ENCODE peak calls at places on chromosomes 4 and X, in five cellular contexts. X, T, S, D and R are unnamed samples.

GRCh38 chrX:12988797-12989196 is 13.9 kb downstream of the TMSB4X start:
- DNase-seq in T (no peak), X (peak; percentile 75), D (peak; percentile 85), S (peak; percentile 84), R (peak; percentile 60)

GRCh38 chr4:168496834-168497233 is at the start of gene PALLD:
- DNase-seq in D (no peak), T (no peak), S (peak; percentile 7), X (peak; percentile 36), R (no peak)

GRCh38 chr4:89416968-89417367 is 109.4 kb upstream of the GPRIN3 start:
- DNase-seq in T (no peak), X (no peak), D (no peak), S (no peak), R (no peak)

GRCh38 chrX:129842510-129843208 is 1.0 kb downstream of the ZDHHC9 start:
- DNase-seq in D (peak; percentile 12), S (peak; percentile 58), T (peak; percentile 55), X (peak; percentile 49), R (peak; percentile 71)

GRCh38 chrX:7787714-7788113 is 55.3 kb upstream of the VCX start:
- DNase-seq in T (no peak), X (no peak), S (no peak), D (no peak), R (no peak)

GRCh38 chr4:26120098-26120795 is 200.6 kb upstream of the RBPJ start:
- DNase-seq in T (no peak), X (peak; percentile 53), S (no peak), D (no peak), R (no peak)

GRCh38 chr4:99816611-99817309 is at the start of gene DAPP1:
- DNase-seq in S (peak; percentile 19), D (no peak), X (no peak), T (peak; percentile 81), R (peak; percentile 47)

GRCh38 chr4:76881375-76881774 is 16.6 kb downstream of the SOWAHB start:
- DNase-seq in D (no peak), T (peak; percentile 73), X (no peak), S (peak; percentile 62), R (no peak)

GRCh38 chr4:178778500-178778899 is 1336.3 kb upstream of the AGA start:
- DNase-seq in X (no peak), S (no peak), D (no peak), T (no peak), R (no peak)

GRCh38 chr4:158845166-158846041 is 76.6 kb downstream of the FNIP2 start:
- DNase-seq in X (no peak), D (no peak), S (no peak), T (no peak), R (no peak)

GRCh38 chrX:150308532-150309157 is 54.5 kb upstream of the MAMLD1 start:
- DNase-seq in X (no peak), T (no peak), S (no peak), D (no peak), R (no peak)

GRCh38 chr4:138238521-138239292 is 3.4 kb downstream of the SLC7A11 start:
- DNase-seq in T (no peak), S (no peak), D (no peak), X (no peak), R (no peak)
- H3K4me3 ChIP-seq in T (no peak overlapping the region), S (no peak overlapping the region), D (peak overlapping the region; percentile 84), X (peak overlapping the region; percentile 58), R (no peak overlapping the region)

GRCh38 chr4:7877131-7877530 is 62.5 kb downstream of the AFAP1 start:
- DNase-seq in T (no peak), S (no peak), D (no peak), X (no peak), R (no peak)

GRCh38 chr4:7876096-7876993 is 63.3 kb downstream of the AFAP1 start:
- DNase-seq in T (no peak), D (peak; percentile 85), S (no peak), X (peak; percentile 70), R (no peak)

GRCh38 chr4:7878323-7878722 is 61.3 kb downstream of the AFAP1 start:
- DNase-seq in T (no peak), S (no peak), D (no peak), X (no peak), R (no peak)

GRCh38 chr4:7879127-7879526 is 60.5 kb downstream of the AFAP1 start:
- DNase-seq in X (no peak), T (no peak), D (no peak), S (no peak), R (no peak)

DNA sequence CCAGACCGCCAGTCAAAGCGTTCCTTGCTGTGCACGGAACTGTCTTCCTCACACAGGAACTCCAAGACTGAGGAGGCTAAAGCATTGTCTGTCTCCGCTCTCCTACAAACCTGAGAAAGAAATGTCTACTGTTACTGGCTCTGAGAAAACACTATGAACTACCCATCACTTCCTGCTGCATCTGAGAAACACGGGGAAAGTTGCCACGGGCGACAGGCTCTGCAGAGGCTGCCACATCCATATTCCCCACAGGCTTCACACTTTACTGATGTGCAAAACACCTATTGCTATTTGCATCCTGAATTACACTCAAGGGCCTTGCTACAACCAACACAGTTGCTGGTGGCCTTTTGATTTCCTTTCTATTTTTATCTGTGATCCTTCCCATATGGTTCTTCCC is 59.0 kb downstream of the AFAP1 start:
- DNase-seq in X (no peak), T (no peak), S (no peak), D (no peak), R (no peak)
- H3K4me3 ChIP-seq in X (no peak overlapping the region), T (no peak overlapping the region), S (no peak overlapping the region), D (no peak overlapping the region), R (no peak overlapping the region)

GRCh38 chr4:153527690-153528089 is 61.5 kb downstream of the TMEM131L start:
- DNase-seq in D (no peak), T (no peak), X (no peak), S (no peak), R (no peak)
- H3K4me3 ChIP-seq in D (no peak overlapping the region), T (no peak overlapping the region), X (no peak overlapping the region), S (no peak overlapping the region), R (no peak overlapping the region)

GRCh38 chrX:56233100-56233499 is 944 bp downstream of the KLF8 start:
- DNase-seq in D (no peak), S (peak; percentile 12), X (no peak), T (no peak), R (no peak)
- H3K4me3 ChIP-seq in D (no peak overlapping the region), S (peak overlapping the region; percentile 58), X (no peak overlapping the region), T (peak overlapping the region; percentile 51), R (no peak overlapping the region)

DNA sequence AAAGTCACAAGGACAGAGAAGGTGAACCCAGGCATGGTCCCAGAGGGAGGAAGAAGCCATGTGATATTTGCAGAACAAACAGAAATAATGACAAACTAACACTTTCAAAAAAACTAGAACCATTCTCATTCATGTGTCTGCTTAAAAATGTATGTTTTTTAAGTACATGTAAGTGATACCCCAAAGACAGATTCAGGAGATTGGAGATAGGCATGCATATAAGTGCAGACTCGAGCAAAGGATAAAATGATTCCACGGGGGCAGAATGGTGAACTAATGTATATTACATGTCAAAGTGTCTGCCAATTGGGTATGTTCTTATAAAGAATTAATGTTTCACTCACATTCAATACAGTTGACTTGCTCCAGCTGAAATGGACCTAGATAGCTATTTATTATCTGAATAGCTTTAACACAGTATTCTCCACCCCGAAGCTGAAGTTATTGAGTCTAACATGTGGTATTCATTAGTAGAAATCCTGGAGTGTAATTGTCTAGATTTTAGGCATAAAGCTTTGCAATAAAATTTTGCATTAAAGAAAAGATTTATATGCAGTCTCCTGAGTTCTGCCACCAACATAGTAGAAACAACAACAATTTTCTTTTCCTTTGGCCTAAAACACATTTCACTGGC is 90.4 kb upstream of the DCLK2 start:
- DNase-seq in X (no peak), T (no peak), D (no peak), S (no peak), R (no peak)
- H3K4me3 ChIP-seq in X (no peak overlapping the region), T (no peak overlapping the region), D (no peak overlapping the region), S (no peak overlapping the region), R (no peak overlapping the region)

DNA sequence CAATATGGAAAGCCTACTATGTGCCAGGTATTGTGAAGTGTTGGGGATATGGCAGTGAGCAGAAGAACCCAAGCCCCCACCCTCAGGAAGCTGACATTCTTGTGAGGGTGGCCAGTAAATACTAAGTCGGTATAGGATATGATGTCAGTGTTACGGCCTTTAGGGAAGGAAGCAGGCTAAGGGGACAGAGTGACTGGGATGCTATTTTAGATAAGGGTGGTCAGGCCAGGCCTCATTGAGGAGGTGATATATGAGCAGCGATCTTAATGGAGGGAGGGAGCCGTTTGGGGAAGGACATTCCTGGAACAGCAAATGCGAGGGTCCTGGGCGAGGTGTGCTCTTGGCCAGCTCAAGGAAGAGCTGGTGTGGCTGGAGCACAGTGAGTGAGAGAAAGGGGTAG is 2.0 kb downstream of the ATP6AP1 start:
- DNase-seq in D (no peak), S (no peak), X (no peak), T (no peak), R (no peak)
- H3K4me3 ChIP-seq in D (no peak overlapping the region), S (no peak overlapping the region), X (no peak overlapping the region), T (no peak overlapping the region), R (no peak overlapping the region)

GRCh38 chrX:3715921-3716320 is 2.5 kb upstream of the PRKX start:
- DNase-seq in S (no peak), T (no peak), D (no peak), X (no peak), R (no peak)

GRCh38 chrX:3712870-3713224 is 602 bp downstream of the PRKX start:
- DNase-seq in D (no peak), S (no peak), T (peak; percentile 35), X (no peak), R (no peak)

GRCh38 chrX:3712080-3712869 is 1.2 kb downstream of the PRKX start:
- DNase-seq in T (peak; percentile 19), D (no peak), X (peak; percentile 37), S (peak; percentile 21), R (no peak)

GRCh38 chrX:3713225-3713936 is at the start of gene PRKX:
- DNase-seq in X (peak; percentile 42), T (peak; percentile 78), S (peak; percentile 79), D (peak; percentile 61), R (peak; percentile 63)

GRCh38 chrX:3713937-3714434 is 537 bp upstream of the PRKX start:
- DNase-seq in S (peak; percentile 6), X (no peak), T (peak; percentile 34), D (no peak), R (no peak)
- H3K4me3 ChIP-seq in S (peak overlapping the region; percentile 58), X (peak overlapping the region; percentile 59), T (peak overlapping the region; percentile 78), D (peak overlapping the region; percentile 63), R (peak overlapping the region; percentile 49)

GRCh38 chrX:71911023-71911730 is 532 bp downstream of the NHSL2 start:
- DNase-seq in T (peak; percentile 9), X (no peak), D (peak; percentile 64), S (peak; percentile 53), R (peak; percentile 43)
- H3K4me3 ChIP-seq in T (peak overlapping the region; percentile 49), X (peak overlapping the region; percentile 44), D (peak overlapping the region; percentile 57), S (peak overlapping the region; percentile 16), R (peak overlapping the region; percentile 16)

GRCh38 chr4:38030023-38030422 is 69.8 kb downstream of the PTTG2 start:
- DNase-seq in S (no peak), D (no peak), T (no peak), X (peak; percentile 17), R (no peak)
- H3K4me3 ChIP-seq in S (no peak overlapping the region), D (no peak overlapping the region), T (no peak overlapping the region), X (no peak overlapping the region), R (no peak overlapping the region)

GRCh38 chr4:2049381-2049780 is 9.7 kb upstream of the NAT8L start:
- DNase-seq in S (no peak), D (no peak), T (no peak), X (no peak), R (peak; percentile 29)

GRCh38 chr4:2048831-2049230 is 10.3 kb upstream of the NAT8L start:
- DNase-seq in D (no peak), T (no peak), S (no peak), X (no peak), R (no peak)

GRCh38 chr4:2047781-2048581 is 11.1 kb upstream of the NAT8L start:
- DNase-seq in T (no peak), S (peak; percentile 2), X (no peak), D (no peak), R (no peak)

GRCh38 chr4:2049811-2050210 is 9.3 kb upstream of the NAT8L start:
- DNase-seq in X (no peak), D (no peak), T (no peak), S (no peak), R (no peak)

GRCh38 chr4:2051086-2051485 is 8.0 kb upstream of the NAT8L start:
- DNase-seq in T (no peak), D (no peak), X (no peak), S (no peak), R (no peak)
- H3K4me3 ChIP-seq in T (no peak overlapping the region), D (no peak overlapping the region), X (no peak overlapping the region), S (no peak overlapping the region), R (no peak overlapping the region)